ENCODE peak calls at places on chromosomes 12 and 14, in seven cellular contexts. One of them, this sample, is unnamed. For H3K4me1, the result is how much of the 10 kb centered on the place peaks cover.

GRCh38 chr14:33596211-33597080 is 354.4 kb downstream of the EGLN3 start:
- DNase-seq in Panc1: no peak
- DNase-seq in transverse colon: no peak
- DNase-seq in pancreas: no peak
- DNase-seq in A673: no peak
- DNase-seq in K562: no peak
- DNase-seq in fibroblast of lung: no peak
- DNase-seq in this sample: no peak

GRCh38 chr14:69848903-69849391 is 30.3 kb upstream of the SMOC1 start:
- DNase-seq in Panc1: no peak
- DNase-seq in A673: no peak
- DNase-seq in transverse colon: no peak
- DNase-seq in K562: no peak
- DNase-seq in pancreas: no peak
- DNase-seq in fibroblast of lung: no peak
- DNase-seq in this sample: no peak

GRCh38 chr12:65940744-65941143 is 116.5 kb downstream of the HMGA2 start:
- DNase-seq in K562: no peak
- DNase-seq in A673: no peak
- DNase-seq in fibroblast of lung: no peak
- DNase-seq in transverse colon: no peak
- DNase-seq in pancreas: no peak
- DNase-seq in Panc1: no peak
- DNase-seq in this sample: no peak

GRCh38 chr14:38696925-38697324 is 406.1 kb downstream of the SEC23A start:
- DNase-seq in A673: no peak
- DNase-seq in pancreas: no peak
- DNase-seq in transverse colon: no peak
- DNase-seq in fibroblast of lung: no peak
- DNase-seq in Panc1: no peak
- DNase-seq in K562: no peak
- DNase-seq in this sample: no peak

GRCh38 chr12:74418573-74418972 is 119.1 kb upstream of the ATXN7L3B start:
- DNase-seq in pancreas: no peak
- DNase-seq in fibroblast of lung: no peak
- DNase-seq in Panc1: no peak
- DNase-seq in transverse colon: no peak
- DNase-seq in A673: no peak
- DNase-seq in K562: no peak
- DNase-seq in this sample: no peak

GRCh38 chr14:52596861-52597260 is 44.2 kb downstream of the GPR137C start:
- DNase-seq in pancreas: no peak
- DNase-seq in A673: no peak
- DNase-seq in transverse colon: no peak
- DNase-seq in Panc1: no peak
- DNase-seq in fibroblast of lung: peak
- DNase-seq in K562: no peak
- DNase-seq in this sample: no peak

GRCh38 chr14:95140060-95140858 is 17.1 kb downstream of the DICER1 start:
- DNase-seq in transverse colon: no peak
- DNase-seq in Panc1: no peak
- DNase-seq in A673: no peak
- DNase-seq in fibroblast of lung: peak
- DNase-seq in K562: no peak
- DNase-seq in pancreas: no peak
- DNase-seq in this sample: no peak

GRCh38 chr12:65074932-65075331 is 46.2 kb downstream of the WIF1 start:
- DNase-seq in fibroblast of lung: no peak
- DNase-seq in K562: no peak
- DNase-seq in transverse colon: no peak
- DNase-seq in Panc1: no peak
- DNase-seq in A673: no peak
- DNase-seq in pancreas: no peak
- DNase-seq in this sample: no peak

GRCh38 chr12:57866308-57867019 is 19.9 kb upstream of the CTDSP2 start:
- DNase-seq in fibroblast of lung: no peak
- DNase-seq in transverse colon: no peak
- DNase-seq in pancreas: no peak
- DNase-seq in Panc1: no peak
- DNase-seq in K562: no peak
- DNase-seq in A673: no peak
- DNase-seq in this sample: no peak

GRCh38 chr12:42027537-42027936 is 117.1 kb downstream of the GXYLT1 start:
- DNase-seq in K562: no peak
- DNase-seq in A673: no peak
- DNase-seq in Panc1: no peak
- DNase-seq in transverse colon: no peak
- DNase-seq in fibroblast of lung: no peak
- DNase-seq in pancreas: no peak
- DNase-seq in this sample: no peak

GRCh38 chr14:101181717-101182313 is 278.3 kb upstream of the RTL1 start:
- DNase-seq in pancreas: no peak
- DNase-seq in A673: no peak
- DNase-seq in K562: no peak
- DNase-seq in fibroblast of lung: no peak
- DNase-seq in transverse colon: no peak
- DNase-seq in Panc1: no peak
- DNase-seq in this sample: no peak

GRCh38 chr12:107236824-107237467 is 143.6 kb upstream of the CRY1 start:
- DNase-seq in transverse colon: no peak
- DNase-seq in A673: peak
- DNase-seq in K562: no peak
- DNase-seq in fibroblast of lung: peak
- DNase-seq in Panc1: no peak
- DNase-seq in pancreas: no peak
- DNase-seq in this sample: no peak

GRCh38 chr12:11834104-11834812 is 184.8 kb downstream of the ETV6 start:
- DNase-seq in pancreas: no peak
- DNase-seq in fibroblast of lung: peak
- DNase-seq in transverse colon: no peak
- DNase-seq in A673: no peak
- DNase-seq in K562: no peak
- DNase-seq in Panc1: no peak
- DNase-seq in this sample: no peak

GRCh38 chr12:11833174-11833895 is 183.9 kb downstream of the ETV6 start:
- DNase-seq in transverse colon: no peak
- DNase-seq in fibroblast of lung: no peak
- DNase-seq in Panc1: no peak
- DNase-seq in A673: no peak
- DNase-seq in pancreas: no peak
- DNase-seq in K562: no peak
- DNase-seq in this sample: no peak

GRCh38 chr12:11836282-11836963 is 186.9 kb downstream of the ETV6 start:
- DNase-seq in A673: no peak
- DNase-seq in fibroblast of lung: no peak
- DNase-seq in K562: no peak
- DNase-seq in Panc1: no peak
- DNase-seq in transverse colon: peak
- DNase-seq in pancreas: no peak
- DNase-seq in this sample: peak

GRCh38 chr12:11836964-11837286 is 187.5 kb downstream of the ETV6 start:
- DNase-seq in transverse colon: no peak
- DNase-seq in K562: peak
- DNase-seq in A673: no peak
- DNase-seq in fibroblast of lung: no peak
- DNase-seq in pancreas: no peak
- DNase-seq in Panc1: no peak
- DNase-seq in this sample: no peak

GRCh38 chr12:11834925-11835324 is 185.5 kb downstream of the ETV6 start:
- DNase-seq in transverse colon: no peak
- DNase-seq in Panc1: no peak
- DNase-seq in pancreas: no peak
- DNase-seq in K562: no peak
- DNase-seq in A673: no peak
- DNase-seq in fibroblast of lung: no peak
- DNase-seq in this sample: no peak
- TF ChIP-seq CTCF in transverse colon: no peak
- TF ChIP-seq CTCF in Panc1: no peak
- TF ChIP-seq CTCF in pancreas: no peak
- TF ChIP-seq CTCF in K562: no peak
- TF ChIP-seq CTCF in A673: no peak
- TF ChIP-seq CTCF in fibroblast of lung: no peak
- TF ChIP-seq CTCF in this sample: no peak

DNA sequence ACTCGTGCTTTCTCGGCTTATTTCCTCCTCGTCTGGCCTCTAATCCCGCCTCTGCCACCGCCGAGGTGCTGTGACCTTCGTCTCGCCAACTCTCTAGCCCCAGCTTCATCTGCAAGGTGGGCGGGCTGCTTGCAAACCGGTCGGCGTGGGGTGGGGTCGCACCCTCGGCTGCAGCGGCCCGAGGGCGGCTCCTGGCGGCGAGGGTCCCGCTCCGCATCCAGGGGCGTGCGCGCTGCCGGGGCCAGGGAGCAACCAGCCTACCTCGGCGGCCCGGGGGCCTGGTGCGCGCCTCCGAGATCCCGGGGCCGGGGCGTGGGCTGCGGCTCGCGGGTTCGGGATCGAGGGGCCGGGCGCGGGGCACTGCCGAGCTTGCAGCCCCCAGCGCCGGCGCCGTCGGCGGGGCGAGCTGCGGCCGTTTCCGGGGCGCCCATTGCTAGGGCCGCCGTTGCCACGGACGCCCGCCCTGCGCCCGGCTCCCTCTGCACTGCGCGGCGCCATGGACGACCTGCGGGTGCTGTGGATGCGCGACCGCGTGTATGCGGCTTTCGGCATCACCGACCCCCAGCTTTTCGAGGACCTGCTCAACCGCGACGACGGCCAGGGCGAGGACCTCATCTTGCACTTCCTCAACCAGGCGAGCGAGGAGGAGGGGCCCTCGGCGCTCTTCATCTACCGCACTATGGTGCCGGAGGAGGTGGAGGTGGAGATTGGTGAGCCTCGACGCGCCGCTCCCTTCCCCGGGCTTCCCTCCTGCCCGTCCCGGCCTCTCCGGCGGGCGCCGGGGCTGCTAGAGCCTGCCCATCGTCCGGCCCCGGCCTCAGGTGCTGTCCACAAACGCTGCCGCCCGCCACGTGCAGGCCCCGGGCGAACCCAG is at the start of gene DNAH10:
- DNase-seq in fibroblast of lung: peak
- DNase-seq in K562: no peak
- DNase-seq in pancreas: no peak
- DNase-seq in transverse colon: peak
- DNase-seq in Panc1: no peak
- DNase-seq in A673: peak
- DNase-seq in this sample: peak
- H3K4me3 ChIP-seq in fibroblast of lung: peak
- H3K4me3 ChIP-seq in K562: no peak
- H3K4me3 ChIP-seq in pancreas: peak
- H3K4me3 ChIP-seq in transverse colon: peak
- H3K4me3 ChIP-seq in Panc1: peak
- H3K4me3 ChIP-seq in A673: peak
- H3K4me3 ChIP-seq in this sample: peak

DNA sequence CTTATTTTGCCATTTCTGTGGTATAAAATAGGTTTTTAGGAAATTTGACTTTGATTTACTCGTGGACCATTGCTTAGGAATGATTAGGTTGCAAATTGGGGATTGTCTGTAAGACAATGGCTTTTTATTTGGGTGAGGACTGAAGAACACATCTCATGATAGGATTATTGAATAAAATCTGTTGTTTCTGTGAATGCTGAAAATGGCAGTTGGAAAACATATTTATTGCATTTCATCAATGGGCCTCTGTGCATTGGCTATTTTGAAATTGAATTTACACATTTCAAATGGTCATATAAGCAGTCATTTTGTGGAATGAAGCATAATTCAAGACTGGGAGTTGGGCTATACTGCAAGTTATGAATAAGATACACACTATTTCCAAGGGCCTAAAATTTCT is 46.0 kb downstream of the FGD4 start:
- DNase-seq in A673: no peak
- DNase-seq in K562: no peak
- DNase-seq in pancreas: no peak
- DNase-seq in transverse colon: no peak
- DNase-seq in fibroblast of lung: no peak
- DNase-seq in Panc1: no peak
- DNase-seq in this sample: no peak
- H3K4me1 ChIP-seq in A673: under half
- H3K4me1 ChIP-seq in K562: under half
- H3K4me1 ChIP-seq in pancreas: under half
- H3K4me1 ChIP-seq in transverse colon: under half
- H3K4me1 ChIP-seq in fibroblast of lung: under half
- H3K4me1 ChIP-seq in Panc1: under half
- H3K4me1 ChIP-seq in this sample: under half

DNA sequence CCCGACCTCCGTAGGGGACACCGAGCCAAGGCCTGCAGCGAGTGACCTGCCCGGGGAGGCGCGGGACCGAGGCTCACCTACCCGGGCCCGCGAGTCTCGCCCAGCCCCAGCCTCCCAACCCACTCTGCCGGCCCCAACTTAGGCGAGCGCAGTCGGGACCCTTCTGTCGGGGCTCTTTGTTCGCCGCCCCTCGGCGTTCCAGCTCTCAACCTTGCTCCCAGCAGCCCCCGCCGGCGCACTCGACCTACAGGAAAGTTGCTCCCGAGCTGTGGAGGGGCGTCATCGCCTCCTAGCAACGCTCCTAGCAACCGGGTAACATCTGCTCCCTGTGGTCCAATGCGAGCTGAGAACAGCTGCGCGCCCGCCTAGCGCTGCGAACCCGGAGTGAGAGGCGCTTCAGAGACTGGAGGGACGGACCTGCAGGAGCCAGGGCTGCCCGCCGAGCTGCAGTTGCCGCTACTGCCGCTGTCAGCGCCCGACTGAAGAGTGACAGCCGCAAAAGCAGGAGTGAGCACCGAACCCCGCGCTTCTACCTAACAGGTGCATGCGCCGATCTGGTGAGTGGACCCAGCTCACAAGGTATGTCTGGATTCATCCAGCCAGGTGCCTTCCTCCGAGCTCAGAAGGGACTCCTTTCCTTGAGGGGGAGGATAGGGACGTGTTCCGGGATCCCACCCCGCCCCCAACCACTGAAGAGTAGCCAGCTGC is 354.9 kb downstream of the SNAPC1 start:
- DNase-seq in transverse colon: peak
- DNase-seq in Panc1: no peak
- DNase-seq in pancreas: peak
- DNase-seq in fibroblast of lung: peak
- DNase-seq in K562: no peak
- DNase-seq in A673: peak
- DNase-seq in this sample: peak
- TF ChIP-seq CTCF in transverse colon: no peak
- TF ChIP-seq CTCF in Panc1: peak
- TF ChIP-seq CTCF in pancreas: peak
- TF ChIP-seq CTCF in fibroblast of lung: peak
- TF ChIP-seq CTCF in K562: no peak
- TF ChIP-seq CTCF in A673: peak
- TF ChIP-seq CTCF in this sample: no peak

GRCh38 chr14:97033556-97034081 is 236.4 kb downstream of the VRK1 start:
- DNase-seq in transverse colon: no peak
- DNase-seq in A673: no peak
- DNase-seq in K562: no peak
- DNase-seq in Panc1: no peak
- DNase-seq in pancreas: no peak
- DNase-seq in fibroblast of lung: no peak
- DNase-seq in this sample: no peak
- H3K4me3 ChIP-seq in transverse colon: no peak
- H3K4me3 ChIP-seq in A673: no peak
- H3K4me3 ChIP-seq in K562: no peak
- H3K4me3 ChIP-seq in Panc1: no peak
- H3K4me3 ChIP-seq in pancreas: no peak
- H3K4me3 ChIP-seq in fibroblast of lung: no peak
- H3K4me3 ChIP-seq in this sample: no peak

GRCh38 chr14:63480599-63480998 is 62.6 kb downstream of the PPP2R5E start:
- DNase-seq in Panc1: no peak
- DNase-seq in K562: no peak
- DNase-seq in transverse colon: no peak
- DNase-seq in A673: no peak
- DNase-seq in pancreas: no peak
- DNase-seq in fibroblast of lung: no peak
- DNase-seq in this sample: no peak
- H3K4me1 ChIP-seq in Panc1: under half
- H3K4me1 ChIP-seq in K562: under half
- H3K4me1 ChIP-seq in transverse colon: under half
- H3K4me1 ChIP-seq in A673: under half
- H3K4me1 ChIP-seq in pancreas: under half
- H3K4me1 ChIP-seq in fibroblast of lung: under half
- H3K4me1 ChIP-seq in this sample: under half